ENCODE peak calls at places on chromosomes 7 and 10, in nine cellular contexts. N, D, J, X, A, T, R, S and P are unnamed samples.

GRCh38 chr7:101017099-101017777 is 2.6 kb upstream of the MUC17 start:
- DNase-seq in N (peak; percentile 87), D (peak; percentile 89), J (peak; percentile 85), X (peak; percentile 90), A (peak; percentile 89), T (peak; percentile 39), R (peak; percentile 76), S (peak; percentile 95), P (peak; percentile 92)

GRCh38 chr10:73824146-73824725 is 12.8 kb upstream of the NDST2 start:
- DNase-seq in N (no peak), D (no peak), J (no peak), X (no peak), A (no peak), T (no peak), R (no peak), S (no peak), P (no peak)

GRCh38 chr10:107984149-107984548 is 819.6 kb upstream of the SORCS1 start:
- DNase-seq in N (no peak), D (no peak), J (no peak), X (no peak), A (no peak), T (no peak), R (no peak), S (no peak), P (no peak)

GRCh38 chr7:46207931-46208634 is 287.0 kb upstream of the IGFBP3 start:
- DNase-seq in N (no peak), D (no peak), J (no peak), X (no peak), A (no peak), T (no peak), R (no peak), S (no peak), P (peak; percentile 88)

GRCh38 chr10:72340510-72340895 is 14.2 kb downstream of the DNAJB12 start:
- DNase-seq in N (peak; percentile 84), D (peak; percentile 45), J (peak; percentile 77), X (peak; percentile 94), A (peak; percentile 74), T (peak; percentile 5), R (peak; percentile 89), S (peak; percentile 78), P (peak; percentile 59)

GRCh38 chr7:158778476-158778875 is 50.8 kb downstream of the ESYT2 start:
- DNase-seq in N (no peak), D (peak; percentile 49), J (no peak), X (no peak), A (peak; percentile 42), T (no peak), R (no peak), S (peak; percentile 83), P (no peak)

GRCh38 chr10:15784662-15785300 is 65.1 kb upstream of the ITGA8 start:
- DNase-seq in N (no peak), D (peak; percentile 36), J (no peak), X (no peak), A (peak; percentile 47), T (no peak), R (no peak), S (no peak), P (no peak)

GRCh38 chr7:111168182-111168581 is 77.3 kb downstream of the LRRN3 start:
- DNase-seq in N (no peak), D (peak; percentile 33), J (no peak), X (no peak), A (no peak), T (peak; percentile 91), R (no peak), S (no peak), P (no peak)

GRCh38 chr10:74056081-74056818 is 58.3 kb downstream of the VCL start:
- DNase-seq in N (no peak), D (peak; percentile 86), J (peak; percentile 33), X (peak; percentile 79), A (peak; percentile 89), T (no peak), R (no peak), S (peak; percentile 46), P (peak; percentile 80)

GRCh38 chr10:63765126-63765525 is 243.9 kb downstream of the REEP3 start:
- DNase-seq in N (no peak), D (no peak), J (no peak), X (no peak), A (peak; percentile 43), T (no peak), R (no peak), S (peak; percentile 56), P (peak; percentile 70)

GRCh38 chr7:41334071-41334862 is 368.6 kb downstream of the INHBA start:
- DNase-seq in N (no peak), D (no peak), J (no peak), X (no peak), A (no peak), T (no peak), R (no peak), S (no peak), P (no peak)

GRCh38 chr10:12513775-12514663 is 164.7 kb downstream of the CAMK1D start:
- DNase-seq in N (no peak), D (no peak), J (no peak), X (no peak), A (no peak), T (peak; percentile 16), R (no peak), S (no peak), P (no peak)

GRCh38 chr7:159012353-159013069 is 132.2 kb downstream of the VIPR2 start:
- DNase-seq in N (no peak), D (no peak), J (no peak), X (no peak), A (no peak), T (no peak), R (peak; percentile 89), S (no peak), P (peak; percentile 9)

GRCh38 chr10:79155301-79156081 is 86.7 kb downstream of the ZMIZ1 start:
- DNase-seq in N (no peak), D (no peak), J (no peak), X (no peak), A (peak; percentile 80), T (no peak), R (peak; percentile 76), S (no peak), P (peak; percentile 60)

GRCh38 chr10:119079572-119080520 is 771 bp downstream of the EIF3A start:
- DNase-seq in N (peak; percentile 72), D (peak; percentile 87), J (peak; percentile 89), X (peak; percentile 92), A (peak; percentile 82), T (peak; percentile 21), R (peak; percentile 84), S (peak; percentile 94), P (peak; percentile 81)

GRCh38 chr7:2663960-2664359 is 24.0 kb upstream of the AMZ1 start:
- DNase-seq in N (no peak), D (no peak), J (no peak), X (no peak), A (no peak), T (no peak), R (no peak), S (no peak), P (no peak)

GRCh38 chr10:30373596-30374327 is 24.7 kb upstream of the MTPAP start:
- DNase-seq in N (no peak), D (no peak), J (peak; percentile 27), X (peak; percentile 79), A (no peak), T (no peak), R (no peak), S (no peak), P (no peak)

GRCh38 chr7:568681-569035 is 49.0 kb upstream of the PDGFA start:
- DNase-seq in N (no peak), D (peak; percentile 40), J (no peak), X (no peak), A (no peak), T (no peak), R (peak; percentile 60), S (peak; percentile 59), P (no peak)

GRCh38 chr10:108848016-108848415 is 1075.3 kb downstream of the XPNPEP1 start:
- DNase-seq in N (no peak), D (no peak), J (no peak), X (no peak), A (peak; percentile 59), T (no peak), R (no peak), S (peak; percentile 10), P (peak; percentile 2)